ENCODE peak calls at places on chromosomes 6 and 20, in six cellular contexts. F is HL-60, I is H9, X is AG04450, C is upper lobe of left lung, L is dorsolateral prefrontal cortex. E is an unnamed sample.

GRCh38 chr6:170248111-170248805 is 42.6 kb downstream of the DLL1 start:
- DNase-seq in F (no peak), I (no peak), X (no peak), C (no peak), L (peak; percentile 38), E (no peak)

GRCh38 chr6:87736809-87737540 is 34.9 kb upstream of the AKIRIN2 start:
- DNase-seq in F (no peak), I (no peak), X (no peak), C (no peak), L (no peak), E (no peak)

GRCh38 chr6:16760536-16761468 is at the start of gene ATXN1:
- DNase-seq in F (peak; percentile 60), I (peak; percentile 54), X (no peak), C (no peak), L (no peak), E (no peak)

GRCh38 chr6:75711173-75711572 is 37.9 kb upstream of the MYO6 start:
- DNase-seq in F (no peak), I (no peak), X (no peak), C (no peak), L (no peak), E (no peak)

GRCh38 chr6:30883743-30884520 is at the start of gene DDR1:
- DNase-seq in F (no peak), I (peak; percentile 55), X (no peak), C (peak; percentile 94), L (peak; percentile 79), E (no peak)

GRCh38 chr20:24109537-24109936 is 121.0 kb upstream of the GGTLC1 start:
- DNase-seq in F (no peak), I (no peak), X (no peak), C (no peak), L (no peak), E (no peak)

GRCh38 chr6:6599468-6599873 is 11.0 kb downstream of the LY86 start:
- DNase-seq in F (peak; percentile 51), I (no peak), X (no peak), C (no peak), L (no peak), E (no peak)

GRCh38 chr20:41599699-41600104 is 18.5 kb downstream of the CHD6 start:
- DNase-seq in F (no peak), I (no peak), X (no peak), C (no peak), L (no peak), E (no peak)

GRCh38 chr6:29447670-29448069 is 8.6 kb downstream of the OR10C1 start:
- DNase-seq in F (no peak), I (no peak), X (no peak), C (no peak), L (no peak), E (no peak)

GRCh38 chr20:1330075-1330830 is 1.3 kb upstream of the SDCBP2 start:
- DNase-seq in F (no peak), I (no peak), X (no peak), C (no peak), L (no peak), E (no peak)

GRCh38 chr6:4459032-4459431 is 317.2 kb upstream of the CDYL start:
- DNase-seq in F (no peak), I (no peak), X (peak; percentile 63), C (no peak), L (no peak), E (no peak)

GRCh38 chr20:36128463-36129176 is 25.9 kb upstream of the EPB41L1 start:
- DNase-seq in F (no peak), I (no peak), X (peak; percentile 36), C (no peak), L (no peak), E (no peak)

GRCh38 chr6:160419488-160419887 is 71.3 kb downstream of the SLC22A3 start:
- DNase-seq in F (no peak), I (no peak), X (no peak), C (no peak), L (no peak), E (no peak)
- H3K27ac ChIP-seq in F (no peak overlapping the region), I (no peak overlapping the region), X (no peak overlapping the region), C (no peak overlapping the region), L (no peak overlapping the region), E (peak overlapping the region; percentile 57)

DNA sequence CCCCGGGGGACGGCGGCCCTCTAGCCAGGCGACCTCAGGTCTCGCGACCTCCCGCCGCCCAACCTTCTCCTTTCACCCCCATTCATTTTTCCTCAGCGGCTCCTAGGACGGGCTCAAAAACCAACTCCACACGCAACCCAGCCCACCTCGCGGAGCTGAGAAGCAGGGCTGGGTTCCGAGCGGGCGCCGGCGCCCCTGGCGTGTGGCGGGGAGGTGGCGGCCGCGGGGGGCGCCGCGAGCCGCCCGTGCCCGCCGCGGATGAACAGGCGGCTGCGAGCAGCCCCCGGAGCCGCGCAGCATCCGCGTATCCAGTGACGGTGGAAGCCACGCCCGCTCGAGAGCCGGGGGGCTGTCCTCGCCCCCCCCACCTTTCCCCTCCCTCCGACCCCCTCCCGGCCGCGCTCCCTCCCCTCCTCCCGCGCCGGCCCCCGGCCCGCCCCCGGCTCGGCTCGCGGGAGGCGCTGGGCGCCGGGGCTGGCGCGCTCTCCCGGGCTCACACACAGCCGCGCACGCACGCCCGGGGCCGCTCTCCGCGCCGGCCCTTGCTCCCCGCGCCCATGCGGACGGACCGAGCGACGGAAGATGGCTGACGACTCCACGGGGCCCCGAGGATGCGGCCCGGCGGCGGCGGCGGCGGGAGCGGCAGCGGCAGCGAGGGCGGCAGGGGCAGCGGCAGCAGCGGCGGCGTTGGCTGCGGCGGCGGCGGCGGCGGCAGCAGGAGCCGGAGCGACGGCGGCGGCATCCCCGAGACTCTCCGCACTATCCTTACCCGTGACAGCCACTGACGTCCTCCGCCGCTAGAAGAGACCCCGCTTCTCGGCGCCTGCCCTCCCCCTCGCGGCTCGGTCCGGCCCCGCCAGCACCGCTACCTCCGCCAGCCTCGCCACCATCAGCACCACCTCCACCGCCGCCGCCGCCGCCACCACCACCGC is at the start of gene SOBP:
- DNase-seq in F (no peak), I (peak; percentile 62), X (no peak), C (peak; percentile 91), L (peak; percentile 62), E (no peak)
- TF ChIP-seq CTCF in F (no peak), I (no peak), X (no peak), C (no peak), L (peak; percentile 13), E (no peak)

GRCh38 chr6:162099685-162100084 is 627.9 kb downstream of the PRKN start:
- DNase-seq in F (peak; percentile 64), I (no peak), X (peak; percentile 24), C (no peak), L (no peak), E (no peak)
- H3K27ac ChIP-seq in F (no peak overlapping the region), I (no peak overlapping the region), X (no peak overlapping the region), C (no peak overlapping the region), L (no peak overlapping the region), E (no peak overlapping the region)

DNA sequence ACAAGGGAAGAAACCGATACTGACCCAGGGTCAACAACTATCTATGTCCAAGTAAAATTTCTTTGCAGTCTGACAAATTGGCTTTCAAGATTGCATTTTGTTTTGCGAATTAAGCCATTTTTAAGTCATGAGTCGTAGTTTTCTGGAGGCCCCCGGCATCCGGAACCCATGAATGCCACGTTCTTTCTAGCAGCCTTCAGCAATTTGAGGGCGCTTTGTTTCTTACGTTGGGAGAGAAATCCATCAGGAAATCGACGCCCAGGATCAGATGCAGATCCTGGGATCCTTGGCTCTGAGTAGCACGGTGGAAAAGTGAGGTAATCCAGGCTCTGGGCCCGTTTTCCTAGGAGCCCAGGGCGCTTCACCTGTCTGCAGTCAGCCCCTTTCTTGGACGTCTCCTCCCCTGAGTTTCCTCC is 295 bp upstream of the ABRACL start:
- DNase-seq in F (no peak), I (peak; percentile 89), X (no peak), C (no peak), L (no peak), E (no peak)
- TF ChIP-seq CTCF in F (no peak), I (no peak), X (no peak), C (no peak), L (no peak), E (no peak)

GRCh38 chr20:7379206-7379605 is 561.1 kb downstream of the HAO1 start:
- DNase-seq in F (no peak), I (no peak), X (no peak), C (no peak), L (no peak), E (no peak)
- H3K27ac ChIP-seq in F (no peak overlapping the region), I (no peak overlapping the region), X (no peak overlapping the region), C (no peak overlapping the region), L (no peak overlapping the region), E (no peak overlapping the region)

E was measured in thoracic aorta.